ENCODE peak calls at places on chromosomes 12 and 14, in six cellular contexts. One of them, this sample, is unnamed.

GRCh38 chr14:54728700-54729527 is 162.0 kb downstream of the SAMD4A start:
- DNase-seq in Calu3: no peak
- DNase-seq in astrocyte of the spinal cord: no peak
- DNase-seq in neural crest cell: no peak
- DNase-seq in stomach: no peak
- DNase-seq in endothelial cell: no peak
- DNase-seq in this sample: no peak

GRCh38 chr12:100141666-100141997 is 1.0 kb downstream of the BLTP3B start:
- DNase-seq in Calu3: no peak
- DNase-seq in astrocyte of the spinal cord: peak
- DNase-seq in neural crest cell: no peak
- DNase-seq in stomach: no peak
- DNase-seq in endothelial cell: no peak
- DNase-seq in this sample: peak

GRCh38 chr14:72610831-72611200 is 283.1 kb downstream of the DPF3 start:
- DNase-seq in Calu3: no peak
- DNase-seq in astrocyte of the spinal cord: no peak
- DNase-seq in neural crest cell: no peak
- DNase-seq in stomach: no peak
- DNase-seq in endothelial cell: no peak
- DNase-seq in this sample: no peak

GRCh38 chr12:162467-163307 is 51.3 kb downstream of the SLC6A12 start:
- DNase-seq in Calu3: no peak
- DNase-seq in astrocyte of the spinal cord: no peak
- DNase-seq in neural crest cell: no peak
- DNase-seq in stomach: no peak
- DNase-seq in endothelial cell: no peak
- DNase-seq in this sample: no peak

GRCh38 chr12:120247621-120248030 is 17.9 kb downstream of the PXN start:
- DNase-seq in Calu3: no peak
- DNase-seq in astrocyte of the spinal cord: peak
- DNase-seq in neural crest cell: no peak
- DNase-seq in stomach: no peak
- DNase-seq in endothelial cell: no peak
- DNase-seq in this sample: peak

GRCh38 chr12:49227701-49228100 is 37.2 kb upstream of the TUBA1C start:
- DNase-seq in Calu3: no peak
- DNase-seq in astrocyte of the spinal cord: no peak
- DNase-seq in neural crest cell: no peak
- DNase-seq in stomach: no peak
- DNase-seq in endothelial cell: no peak
- DNase-seq in this sample: no peak

GRCh38 chr14:34223302-34224150 is 238.5 kb downstream of the SPTSSA start:
- DNase-seq in Calu3: peak
- DNase-seq in astrocyte of the spinal cord: no peak
- DNase-seq in neural crest cell: no peak
- DNase-seq in stomach: no peak
- DNase-seq in endothelial cell: no peak
- DNase-seq in this sample: no peak

GRCh38 chr12:52798003-52798670 is 2.2 kb upstream of the KRT3 start:
- DNase-seq in Calu3: no peak
- DNase-seq in astrocyte of the spinal cord: peak
- DNase-seq in neural crest cell: no peak
- DNase-seq in stomach: no peak
- DNase-seq in endothelial cell: no peak
- DNase-seq in this sample: peak

GRCh38 chr12:59321278-59321677 is 274.6 kb upstream of the SLC16A7 start:
- DNase-seq in Calu3: no peak
- DNase-seq in astrocyte of the spinal cord: no peak
- DNase-seq in neural crest cell: no peak
- DNase-seq in stomach: no peak
- DNase-seq in endothelial cell: no peak
- DNase-seq in this sample: no peak

GRCh38 chr14:96205994-96206392 is 1.4 kb downstream of the BDKRB2 start:
- DNase-seq in Calu3: no peak
- DNase-seq in astrocyte of the spinal cord: no peak
- DNase-seq in neural crest cell: no peak
- DNase-seq in stomach: no peak
- DNase-seq in endothelial cell: no peak
- DNase-seq in this sample: peak

GRCh38 chr12:99609455-99610181 is 37.9 kb upstream of the GARIN6 start:
- DNase-seq in Calu3: no peak
- DNase-seq in astrocyte of the spinal cord: no peak
- DNase-seq in neural crest cell: no peak
- DNase-seq in stomach: no peak
- DNase-seq in endothelial cell: no peak
- DNase-seq in this sample: no peak

GRCh38 chr12:26028953-26029740 is 70.7 kb downstream of the RASSF8 start:
- DNase-seq in Calu3: peak
- DNase-seq in astrocyte of the spinal cord: peak
- DNase-seq in neural crest cell: peak
- DNase-seq in stomach: no peak
- DNase-seq in endothelial cell: peak
- DNase-seq in this sample: peak

GRCh38 chr12:32413412-32413811 is 14.1 kb downstream of the FGD4 start:
- DNase-seq in Calu3: no peak
- DNase-seq in astrocyte of the spinal cord: no peak
- DNase-seq in neural crest cell: no peak
- DNase-seq in stomach: no peak
- DNase-seq in endothelial cell: no peak
- DNase-seq in this sample: no peak

GRCh38 chr12:130698106-130698505 is 18.0 kb downstream of the RIMBP2 start:
- DNase-seq in Calu3: no peak
- DNase-seq in astrocyte of the spinal cord: no peak
- DNase-seq in neural crest cell: no peak
- DNase-seq in stomach: no peak
- DNase-seq in endothelial cell: no peak
- DNase-seq in this sample: no peak

GRCh38 chr14:39376671-39377403 is 55.4 kb downstream of the FBXO33 start:
- DNase-seq in Calu3: no peak
- DNase-seq in astrocyte of the spinal cord: peak
- DNase-seq in neural crest cell: no peak
- DNase-seq in stomach: no peak
- DNase-seq in endothelial cell: no peak
- DNase-seq in this sample: peak

GRCh38 chr12:77493311-77493710 is 337.4 kb upstream of the NAV3 start:
- DNase-seq in Calu3: no peak
- DNase-seq in astrocyte of the spinal cord: no peak
- DNase-seq in neural crest cell: no peak
- DNase-seq in stomach: no peak
- DNase-seq in endothelial cell: no peak
- DNase-seq in this sample: no peak

GRCh38 chr12:13173537-13173936 is 23.0 kb upstream of the EMP1 start:
- DNase-seq in Calu3: peak
- DNase-seq in astrocyte of the spinal cord: peak
- DNase-seq in neural crest cell: no peak
- DNase-seq in stomach: peak
- DNase-seq in endothelial cell: no peak
- DNase-seq in this sample: peak

GRCh38 chr14:78448483-78449094 is 278.4 kb downstream of the NRXN3 start:
- DNase-seq in Calu3: peak
- DNase-seq in astrocyte of the spinal cord: peak
- DNase-seq in neural crest cell: peak
- DNase-seq in stomach: peak
- DNase-seq in endothelial cell: peak
- DNase-seq in this sample: peak

GRCh38 chr14:93536945-93537344 is 106.2 kb downstream of the UNC79 start:
- DNase-seq in Calu3: peak
- DNase-seq in astrocyte of the spinal cord: no peak
- DNase-seq in neural crest cell: no peak
- DNase-seq in stomach: no peak
- DNase-seq in endothelial cell: peak
- DNase-seq in this sample: no peak

GRCh38 chr14:89408907-89409675 is 7.9 kb downstream of the FOXN3 start:
- DNase-seq in Calu3: no peak
- DNase-seq in astrocyte of the spinal cord: no peak
- DNase-seq in neural crest cell: no peak
- DNase-seq in stomach: no peak
- DNase-seq in endothelial cell: no peak
- DNase-seq in this sample: no peak

GRCh38 chr12:29226621-29227020 is 77.5 kb downstream of the FAR2 start:
- DNase-seq in Calu3: no peak
- DNase-seq in astrocyte of the spinal cord: no peak
- DNase-seq in neural crest cell: no peak
- DNase-seq in stomach: no peak
- DNase-seq in endothelial cell: no peak
- DNase-seq in this sample: no peak

GRCh38 chr12:20549115-20549719 is 145.9 kb upstream of the SLCO1C1 start:
- DNase-seq in Calu3: peak
- DNase-seq in astrocyte of the spinal cord: peak
- DNase-seq in neural crest cell: peak
- DNase-seq in stomach: no peak
- DNase-seq in endothelial cell: peak
- DNase-seq in this sample: no peak

GRCh38 chr14:24875203-24875840 is 174.6 kb downstream of the STXBP6 start:
- DNase-seq in Calu3: no peak
- DNase-seq in astrocyte of the spinal cord: no peak
- DNase-seq in neural crest cell: no peak
- DNase-seq in stomach: no peak
- DNase-seq in endothelial cell: no peak
- DNase-seq in this sample: no peak

GRCh38 chr12:8544295-8544694 is 3.6 kb upstream of the CLEC4E start:
- DNase-seq in Calu3: peak
- DNase-seq in astrocyte of the spinal cord: peak
- DNase-seq in neural crest cell: peak
- DNase-seq in stomach: peak
- DNase-seq in endothelial cell: peak
- DNase-seq in this sample: peak

GRCh38 chr12:724194-724855 is 28.1 kb upstream of the WNK1 start:
- DNase-seq in Calu3: peak
- DNase-seq in astrocyte of the spinal cord: peak
- DNase-seq in neural crest cell: no peak
- DNase-seq in stomach: no peak
- DNase-seq in endothelial cell: no peak
- DNase-seq in this sample: no peak

GRCh38 chr14:31228533-31228932 is 20.9 kb upstream of the HECTD1 start:
- DNase-seq in Calu3: peak
- DNase-seq in astrocyte of the spinal cord: no peak
- DNase-seq in neural crest cell: no peak
- DNase-seq in stomach: no peak
- DNase-seq in endothelial cell: no peak
- DNase-seq in this sample: no peak

GRCh38 chr12:80892597-80893445 is 44.9 kb downstream of the LIN7A start:
- DNase-seq in Calu3: no peak
- DNase-seq in astrocyte of the spinal cord: peak
- DNase-seq in neural crest cell: no peak
- DNase-seq in stomach: no peak
- DNase-seq in endothelial cell: no peak
- DNase-seq in this sample: peak

DNA sequence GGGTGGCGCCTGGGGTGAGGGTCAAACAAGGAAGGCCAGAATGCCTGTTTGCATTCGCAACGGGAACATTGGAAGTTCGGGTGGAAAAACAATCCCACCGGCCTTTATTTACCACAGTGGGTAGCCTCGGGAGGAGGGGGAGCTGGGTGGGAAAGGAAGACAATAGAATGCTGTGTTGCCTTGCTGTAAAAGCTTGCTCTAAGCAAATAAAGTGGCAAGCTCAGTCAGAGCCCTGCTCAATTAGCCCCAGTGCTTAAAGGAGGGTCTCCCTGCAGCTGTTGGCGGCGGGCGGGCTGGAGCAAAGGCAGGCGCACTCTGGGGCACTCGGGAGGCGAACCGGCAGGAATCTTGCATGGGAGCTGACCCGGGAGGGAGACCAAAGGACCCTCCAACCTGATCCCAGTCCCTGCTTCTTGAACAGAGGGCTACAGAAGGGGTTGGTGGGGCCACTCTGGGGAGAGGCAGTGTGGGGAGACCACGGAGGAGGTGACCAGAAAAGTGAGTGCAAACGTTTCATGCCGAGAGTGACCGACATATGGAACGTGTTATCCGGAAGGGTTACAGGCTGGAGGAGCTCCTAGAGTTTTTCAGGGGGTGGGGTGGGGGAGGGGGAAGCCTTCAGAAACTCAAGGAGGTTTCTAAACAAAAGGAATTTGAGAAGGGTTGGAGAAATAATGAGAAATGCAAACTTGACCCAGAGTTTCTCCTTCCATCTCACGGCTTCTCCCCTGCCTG is 48.5 kb downstream of the NTF3 start:
- DNase-seq in Calu3: no peak
- DNase-seq in astrocyte of the spinal cord: no peak
- DNase-seq in neural crest cell: peak
- DNase-seq in stomach: no peak
- DNase-seq in endothelial cell: no peak
- DNase-seq in this sample: no peak
- TF ChIP-seq CTCF in Calu3: no peak
- TF ChIP-seq CTCF in astrocyte of the spinal cord: no peak
- TF ChIP-seq CTCF in neural crest cell: no peak
- TF ChIP-seq CTCF in stomach: no peak
- TF ChIP-seq CTCF in endothelial cell: no peak
- TF ChIP-seq CTCF in this sample: no peak

GRCh38 chr12:51238510-51239334 is at the start of gene DAZAP2:
- DNase-seq in Calu3: peak
- DNase-seq in astrocyte of the spinal cord: peak
- DNase-seq in neural crest cell: peak
- DNase-seq in stomach: peak
- DNase-seq in endothelial cell: peak
- DNase-seq in this sample: peak
- TF ChIP-seq CTCF in Calu3: no peak
- TF ChIP-seq CTCF in astrocyte of the spinal cord: no peak
- TF ChIP-seq CTCF in neural crest cell: peak
- TF ChIP-seq CTCF in stomach: no peak
- TF ChIP-seq CTCF in endothelial cell: no peak
- TF ChIP-seq CTCF in this sample: peak

GRCh38 chr12:113130457-113131135 is 5.0 kb downstream of the RASAL1 start:
- DNase-seq in Calu3: peak
- DNase-seq in astrocyte of the spinal cord: no peak
- DNase-seq in neural crest cell: no peak
- DNase-seq in stomach: no peak
- DNase-seq in endothelial cell: no peak
- DNase-seq in this sample: no peak
- TF ChIP-seq CTCF in Calu3: peak
- TF ChIP-seq CTCF in astrocyte of the spinal cord: peak
- TF ChIP-seq CTCF in neural crest cell: no peak
- TF ChIP-seq CTCF in stomach: no peak
- TF ChIP-seq CTCF in endothelial cell: no peak
- TF ChIP-seq CTCF in this sample: peak

DNA sequence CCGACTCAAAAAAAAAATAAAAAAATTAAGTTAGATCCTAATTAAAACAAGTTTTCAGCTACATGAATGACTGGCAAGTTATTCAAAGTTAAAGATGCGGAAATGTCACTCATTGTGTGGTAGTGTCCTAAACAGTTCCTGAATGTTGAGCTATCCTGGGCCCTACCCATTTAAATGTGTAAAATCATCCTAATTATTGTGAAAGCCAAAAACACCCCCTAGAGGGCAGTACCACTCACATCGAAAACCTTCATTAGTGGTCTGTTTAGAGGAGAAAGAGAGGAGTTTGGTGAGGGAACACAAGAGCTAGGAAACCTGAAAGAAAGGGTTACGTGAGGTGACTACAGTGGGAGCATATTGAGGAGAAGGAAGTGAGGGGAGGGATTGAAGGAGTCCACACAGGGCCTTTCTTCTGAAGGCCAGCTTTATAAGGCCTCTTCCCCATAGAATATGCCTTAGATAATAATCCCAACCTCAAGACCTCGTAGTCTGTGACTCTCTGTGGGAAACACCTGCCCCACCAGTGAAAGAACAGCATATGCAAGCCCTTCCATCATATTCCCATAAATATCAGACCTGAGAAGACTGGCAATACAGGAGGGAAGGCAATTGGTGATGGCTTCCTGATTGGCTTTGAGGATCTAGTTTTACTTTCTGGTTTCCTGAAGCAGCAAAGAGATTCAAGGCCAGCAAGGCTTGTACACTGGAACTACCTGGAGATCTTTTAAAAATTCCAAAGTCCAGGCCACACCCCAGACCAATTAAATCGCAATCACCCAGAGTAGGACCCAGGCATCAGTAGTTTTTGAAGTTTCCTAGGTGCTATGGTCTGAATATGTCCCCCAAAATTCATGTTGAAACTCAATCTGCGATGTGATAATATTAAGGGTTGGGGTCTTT is 2.7 kb upstream of the TEP1 start:
- DNase-seq in Calu3: peak
- DNase-seq in astrocyte of the spinal cord: peak
- DNase-seq in neural crest cell: peak
- DNase-seq in stomach: no peak
- DNase-seq in endothelial cell: peak
- DNase-seq in this sample: peak
- TF ChIP-seq CTCF in Calu3: peak
- TF ChIP-seq CTCF in astrocyte of the spinal cord: peak
- TF ChIP-seq CTCF in neural crest cell: peak
- TF ChIP-seq CTCF in stomach: no peak
- TF ChIP-seq CTCF in endothelial cell: peak
- TF ChIP-seq CTCF in this sample: peak